ENCODE peak calls at places on chromosomes 11 and 22, in six cellular contexts. One of them, this sample, is unnamed. For H4K20me1, the result is how much of the 10 kb centered on the place peaks cover.

GRCh38 chr22:37485714-37486223 is 415 bp downstream of the MFNG start:
- DNase-seq in H1: no peak
- DNase-seq in OCI-LY7: peak
- DNase-seq in hepatocyte: no peak
- DNase-seq in MM.1S: peak
- DNase-seq in neural progenitor cell: no peak
- DNase-seq in this sample: no peak

GRCh38 chr22:47307326-47307725 is 544.9 kb downstream of the TBC1D22A start:
- DNase-seq in H1: no peak
- DNase-seq in OCI-LY7: no peak
- DNase-seq in hepatocyte: no peak
- DNase-seq in MM.1S: no peak
- DNase-seq in neural progenitor cell: no peak
- DNase-seq in this sample: peak

GRCh38 chr11:834371-835316 is 1.9 kb downstream of the CD151 start:
- DNase-seq in H1: no peak
- DNase-seq in OCI-LY7: no peak
- DNase-seq in hepatocyte: peak
- DNase-seq in MM.1S: no peak
- DNase-seq in neural progenitor cell: no peak
- DNase-seq in this sample: peak

GRCh38 chr22:43477966-43478365 is 66.2 kb downstream of the MPPED1 start:
- DNase-seq in H1: no peak
- DNase-seq in OCI-LY7: no peak
- DNase-seq in hepatocyte: no peak
- DNase-seq in MM.1S: no peak
- DNase-seq in neural progenitor cell: no peak
- DNase-seq in this sample: no peak

GRCh38 chr11:92830382-92831148 is 138.9 kb upstream of the MTNR1B start:
- DNase-seq in H1: no peak
- DNase-seq in OCI-LY7: no peak
- DNase-seq in hepatocyte: no peak
- DNase-seq in MM.1S: peak
- DNase-seq in neural progenitor cell: no peak
- DNase-seq in this sample: no peak

GRCh38 chr11:23217072-23217471 is 356.8 kb upstream of the CCDC179 start:
- DNase-seq in H1: no peak
- DNase-seq in OCI-LY7: no peak
- DNase-seq in hepatocyte: no peak
- DNase-seq in MM.1S: no peak
- DNase-seq in neural progenitor cell: no peak
- DNase-seq in this sample: no peak

GRCh38 chr22:44371741-44372525 is 59.2 kb upstream of the SHISAL1 start:
- DNase-seq in H1: no peak
- DNase-seq in OCI-LY7: no peak
- DNase-seq in hepatocyte: no peak
- DNase-seq in MM.1S: no peak
- DNase-seq in neural progenitor cell: no peak
- DNase-seq in this sample: no peak

GRCh38 chr22:22410121-22410520 is 98.4 kb downstream of the ZNF280B start:
- DNase-seq in H1: no peak
- DNase-seq in OCI-LY7: peak
- DNase-seq in hepatocyte: no peak
- DNase-seq in MM.1S: peak
- DNase-seq in neural progenitor cell: no peak
- DNase-seq in this sample: no peak

GRCh38 chr11:88345408-88345807 is 7.9 kb upstream of the CTSC start:
- DNase-seq in H1: no peak
- DNase-seq in OCI-LY7: no peak
- DNase-seq in hepatocyte: no peak
- DNase-seq in MM.1S: no peak
- DNase-seq in neural progenitor cell: no peak
- DNase-seq in this sample: peak

GRCh38 chr11:12182650-12183511 is 72.5 kb downstream of the MICAL2 start:
- DNase-seq in H1: no peak
- DNase-seq in OCI-LY7: no peak
- DNase-seq in hepatocyte: peak
- DNase-seq in MM.1S: no peak
- DNase-seq in neural progenitor cell: no peak
- DNase-seq in this sample: peak

GRCh38 chr11:86954288-86955110 is 696 bp downstream of the FZD4 start:
- DNase-seq in H1: no peak
- DNase-seq in OCI-LY7: no peak
- DNase-seq in hepatocyte: no peak
- DNase-seq in MM.1S: no peak
- DNase-seq in neural progenitor cell: peak
- DNase-seq in this sample: peak

GRCh38 chr11:12377106-12377823 is at the start of gene PARVA:
- DNase-seq in H1: peak
- DNase-seq in OCI-LY7: no peak
- DNase-seq in hepatocyte: peak
- DNase-seq in MM.1S: no peak
- DNase-seq in neural progenitor cell: peak
- DNase-seq in this sample: peak

GRCh38 chr11:76807206-76807875 is 24.2 kb downstream of the TSKU start:
- DNase-seq in H1: no peak
- DNase-seq in OCI-LY7: peak
- DNase-seq in hepatocyte: peak
- DNase-seq in MM.1S: peak
- DNase-seq in neural progenitor cell: peak
- DNase-seq in this sample: peak

GRCh38 chr11:76811259-76811658 is 28.1 kb downstream of the TSKU start:
- DNase-seq in H1: no peak
- DNase-seq in OCI-LY7: no peak
- DNase-seq in hepatocyte: no peak
- DNase-seq in MM.1S: no peak
- DNase-seq in neural progenitor cell: no peak
- DNase-seq in this sample: no peak

GRCh38 chr11:76810151-76810853 is 27.1 kb downstream of the TSKU start:
- DNase-seq in H1: no peak
- DNase-seq in OCI-LY7: peak
- DNase-seq in hepatocyte: no peak
- DNase-seq in MM.1S: peak
- DNase-seq in neural progenitor cell: no peak
- DNase-seq in this sample: peak

GRCh38 chr11:76808158-76808557 is 25.0 kb downstream of the TSKU start:
- DNase-seq in H1: no peak
- DNase-seq in OCI-LY7: no peak
- DNase-seq in hepatocyte: no peak
- DNase-seq in MM.1S: no peak
- DNase-seq in neural progenitor cell: peak
- DNase-seq in this sample: no peak

DNA sequence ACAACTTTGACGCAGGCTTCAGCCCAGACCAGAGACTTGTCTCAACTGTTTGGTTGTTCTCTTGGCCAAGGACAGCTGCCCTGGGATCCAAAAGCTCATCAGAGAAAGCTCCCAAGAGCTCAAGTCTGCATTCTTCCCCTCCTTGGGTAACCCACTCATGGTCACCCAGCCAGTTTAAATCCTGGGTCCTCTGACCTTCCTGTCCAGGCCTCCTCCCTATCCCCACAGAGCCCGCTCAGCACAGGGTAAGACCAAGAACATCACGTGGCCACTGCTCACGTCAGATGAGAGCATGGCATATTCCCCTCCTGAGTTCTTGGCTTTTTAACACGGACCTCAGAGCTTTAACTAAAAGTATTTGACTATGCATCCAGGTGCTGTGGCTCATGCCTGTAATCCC is 25.8 kb downstream of the TSKU start:
- DNase-seq in H1: no peak
- DNase-seq in OCI-LY7: no peak
- DNase-seq in hepatocyte: no peak
- DNase-seq in MM.1S: no peak
- DNase-seq in neural progenitor cell: no peak
- DNase-seq in this sample: no peak
- H3K4me2 ChIP-seq in H1: no peak
- H3K4me2 ChIP-seq in OCI-LY7: no peak
- H3K4me2 ChIP-seq in hepatocyte: no peak
- H3K4me2 ChIP-seq in MM.1S: no peak
- H3K4me2 ChIP-seq in neural progenitor cell: peak
- H3K4me2 ChIP-seq in this sample: no peak

GRCh38 chr22:20547029-20547428 is 39.6 kb downstream of the MED15 start:
- DNase-seq in H1: no peak
- DNase-seq in OCI-LY7: no peak
- DNase-seq in hepatocyte: no peak
- DNase-seq in MM.1S: no peak
- DNase-seq in neural progenitor cell: no peak
- DNase-seq in this sample: no peak
- H3K27ac ChIP-seq in H1: no peak
- H3K27ac ChIP-seq in OCI-LY7: no peak
- H3K27ac ChIP-seq in hepatocyte: no peak
- H3K27ac ChIP-seq in MM.1S: no peak
- H3K27ac ChIP-seq in neural progenitor cell: no peak
- H3K27ac ChIP-seq in this sample: no peak

DNA sequence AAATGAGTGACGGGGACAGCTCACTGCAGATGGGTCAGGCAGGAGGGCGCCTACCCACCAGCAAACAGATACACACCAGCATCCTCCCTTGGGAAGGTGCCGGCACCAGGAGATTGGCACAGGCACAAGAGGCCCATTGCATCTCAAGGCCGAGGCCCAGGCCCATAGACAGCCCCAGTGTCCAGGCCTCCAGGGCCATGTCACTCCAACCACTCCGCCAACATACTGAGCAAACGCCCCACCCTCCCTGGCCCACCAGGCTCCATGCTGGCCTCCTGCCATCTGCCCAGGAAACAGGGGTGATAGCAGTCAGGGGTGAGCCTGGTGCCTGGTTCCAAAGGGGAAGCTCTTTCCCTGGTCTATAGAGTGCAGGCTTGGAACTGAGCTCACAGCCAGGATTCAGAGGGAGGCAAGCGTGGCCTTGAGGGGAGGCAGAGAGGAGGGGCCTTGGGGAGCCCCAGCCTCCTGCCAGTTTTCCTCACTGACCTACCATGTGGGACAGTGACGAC is 34.7 kb downstream of the PISD start:
- DNase-seq in H1: no peak
- DNase-seq in OCI-LY7: no peak
- DNase-seq in hepatocyte: no peak
- DNase-seq in MM.1S: no peak
- DNase-seq in neural progenitor cell: no peak
- DNase-seq in this sample: no peak
- H4K20me1 ChIP-seq in H1: under half
- H4K20me1 ChIP-seq in OCI-LY7: under half
- H4K20me1 ChIP-seq in hepatocyte: under half
- H4K20me1 ChIP-seq in MM.1S: under half
- H4K20me1 ChIP-seq in neural progenitor cell: half or more
- H4K20me1 ChIP-seq in this sample: under half

DNA sequence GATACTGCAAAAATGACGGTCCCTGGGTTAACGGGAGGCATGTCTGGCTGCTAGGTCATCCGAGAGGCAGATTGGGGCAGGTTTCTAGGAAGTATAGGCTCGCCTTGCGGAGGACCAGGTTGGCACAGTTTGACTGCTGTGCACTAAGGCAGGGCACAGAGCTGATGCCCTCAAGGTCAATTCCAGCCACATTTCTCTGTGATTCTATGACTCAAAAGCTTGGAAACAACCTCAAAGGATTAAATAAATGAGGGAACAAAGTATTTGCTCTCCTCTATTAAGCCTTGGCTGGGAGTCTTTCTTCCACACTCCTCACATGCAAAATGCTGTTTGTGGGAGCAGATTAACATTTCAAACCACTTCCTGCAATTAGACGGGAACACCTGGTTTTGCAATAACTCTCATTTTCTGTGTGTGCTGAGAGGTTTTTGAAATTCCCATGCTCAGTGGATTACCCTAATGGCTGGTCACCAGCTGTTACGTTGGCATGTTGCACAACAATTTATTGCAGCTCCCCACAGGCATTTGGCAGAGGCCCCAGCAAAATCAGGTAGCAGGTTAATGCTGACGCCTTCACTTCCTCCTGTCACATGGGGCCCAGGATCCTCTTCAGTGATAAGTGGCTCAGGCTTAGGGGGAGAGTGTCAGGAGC is 61.0 kb upstream of the PLET1 start:
- DNase-seq in H1: peak
- DNase-seq in OCI-LY7: no peak
- DNase-seq in hepatocyte: peak
- DNase-seq in MM.1S: peak
- DNase-seq in neural progenitor cell: no peak
- DNase-seq in this sample: peak
- H3K4me2 ChIP-seq in H1: peak
- H3K4me2 ChIP-seq in OCI-LY7: no peak
- H3K4me2 ChIP-seq in hepatocyte: no peak
- H3K4me2 ChIP-seq in MM.1S: no peak
- H3K4me2 ChIP-seq in neural progenitor cell: no peak
- H3K4me2 ChIP-seq in this sample: no peak

GRCh38 chr11:124748481-124749338 is 3.3 kb downstream of the VSIG2 start:
- DNase-seq in H1: no peak
- DNase-seq in OCI-LY7: no peak
- DNase-seq in hepatocyte: no peak
- DNase-seq in MM.1S: no peak
- DNase-seq in neural progenitor cell: no peak
- DNase-seq in this sample: peak
- H3K27ac ChIP-seq in H1: no peak
- H3K27ac ChIP-seq in OCI-LY7: no peak
- H3K27ac ChIP-seq in hepatocyte: peak
- H3K27ac ChIP-seq in MM.1S: no peak
- H3K27ac ChIP-seq in neural progenitor cell: no peak
- H3K27ac ChIP-seq in this sample: no peak

GRCh38 chr11:64766881-64767280 is 7.1 kb upstream of the PYGM start:
- DNase-seq in H1: no peak
- DNase-seq in OCI-LY7: no peak
- DNase-seq in hepatocyte: no peak
- DNase-seq in MM.1S: no peak
- DNase-seq in neural progenitor cell: no peak
- DNase-seq in this sample: no peak
- H4K20me1 ChIP-seq in H1: under half
- H4K20me1 ChIP-seq in OCI-LY7: under half
- H4K20me1 ChIP-seq in hepatocyte: half or more
- H4K20me1 ChIP-seq in MM.1S: under half
- H4K20me1 ChIP-seq in neural progenitor cell: half or more
- H4K20me1 ChIP-seq in this sample: under half

GRCh38 chr11:94727766-94728165 is 40.4 kb upstream of the AMOTL1 start:
- DNase-seq in H1: no peak
- DNase-seq in OCI-LY7: no peak
- DNase-seq in hepatocyte: no peak
- DNase-seq in MM.1S: no peak
- DNase-seq in neural progenitor cell: no peak
- DNase-seq in this sample: no peak
- H3K4me2 ChIP-seq in H1: no peak
- H3K4me2 ChIP-seq in OCI-LY7: no peak
- H3K4me2 ChIP-seq in hepatocyte: no peak
- H3K4me2 ChIP-seq in MM.1S: no peak
- H3K4me2 ChIP-seq in neural progenitor cell: no peak
- H3K4me2 ChIP-seq in this sample: no peak

GRCh38 chr11:85767277-85767676 is 43.7 kb downstream of the SYTL2 start:
- DNase-seq in H1: no peak
- DNase-seq in OCI-LY7: no peak
- DNase-seq in hepatocyte: no peak
- DNase-seq in MM.1S: no peak
- DNase-seq in neural progenitor cell: no peak
- DNase-seq in this sample: no peak
- H3K27ac ChIP-seq in H1: no peak
- H3K27ac ChIP-seq in OCI-LY7: no peak
- H3K27ac ChIP-seq in hepatocyte: no peak
- H3K27ac ChIP-seq in MM.1S: no peak
- H3K27ac ChIP-seq in neural progenitor cell: no peak
- H3K27ac ChIP-seq in this sample: no peak

This sample was measured in GM23248.